ENCODE peak calls at places on chromosomes 16 and 17, in ten cellular contexts. One of them, this sample, is unnamed.
A peak's percentile ranks its signal among the peaks of the same experiment; 100 is the strongest.

GRCh38 chr17:48013876-48014602 is 23.6 kb downstream of the COPZ2 start:
- DNase-seq in nephron progenitor cell: no peak
- DNase-seq in adrenal gland: no peak
- DNase-seq in BE2C: no peak
- DNase-seq in AG04450: no peak
- DNase-seq in bronchial epithelial cell: no peak
- DNase-seq in HFFc6: no peak
- DNase-seq in ascending aorta: no peak
- DNase-seq in uterus: no peak
- DNase-seq in tibial nerve: no peak
- DNase-seq in this sample: no peak

GRCh38 chr17:74431568-74432483 is at the start of gene GPRC5C:
- DNase-seq in nephron progenitor cell: peak; percentile 77
- DNase-seq in adrenal gland: peak; percentile 72
- DNase-seq in BE2C: peak; percentile 29
- DNase-seq in AG04450: no peak
- DNase-seq in bronchial epithelial cell: peak; percentile 83
- DNase-seq in HFFc6: no peak
- DNase-seq in ascending aorta: no peak
- DNase-seq in uterus: peak; percentile 79
- DNase-seq in tibial nerve: peak; percentile 55
- DNase-seq in this sample: no peak

GRCh38 chr17:1762233-1762905 is 509 bp downstream of the SERPINF1 start:
- DNase-seq in nephron progenitor cell: no peak
- DNase-seq in adrenal gland: no peak
- DNase-seq in BE2C: peak; percentile 38
- DNase-seq in AG04450: peak; percentile 16
- DNase-seq in bronchial epithelial cell: no peak
- DNase-seq in HFFc6: no peak
- DNase-seq in ascending aorta: no peak
- DNase-seq in uterus: peak; percentile 55
- DNase-seq in tibial nerve: peak; percentile 41
- DNase-seq in this sample: no peak

GRCh38 chr17:40648326-40648968 is 829 bp upstream of the SMARCE1 start:
- DNase-seq in nephron progenitor cell: no peak
- DNase-seq in adrenal gland: no peak
- DNase-seq in BE2C: no peak
- DNase-seq in AG04450: no peak
- DNase-seq in bronchial epithelial cell: peak; percentile 50
- DNase-seq in HFFc6: peak; percentile 7
- DNase-seq in ascending aorta: no peak
- DNase-seq in uterus: no peak
- DNase-seq in tibial nerve: no peak
- DNase-seq in this sample: no peak

GRCh38 chr16:3004781-3005284 is 7.9 kb upstream of the CLDN9 start:
- DNase-seq in nephron progenitor cell: peak; percentile 35
- DNase-seq in adrenal gland: no peak
- DNase-seq in BE2C: no peak
- DNase-seq in AG04450: no peak
- DNase-seq in bronchial epithelial cell: no peak
- DNase-seq in HFFc6: no peak
- DNase-seq in ascending aorta: no peak
- DNase-seq in uterus: no peak
- DNase-seq in tibial nerve: no peak
- DNase-seq in this sample: no peak

GRCh38 chr17:33277436-33278100 is 15.5 kb downstream of the ASIC2 start:
- DNase-seq in nephron progenitor cell: peak; percentile 40
- DNase-seq in adrenal gland: peak; percentile 86
- DNase-seq in BE2C: no peak
- DNase-seq in AG04450: no peak
- DNase-seq in bronchial epithelial cell: no peak
- DNase-seq in HFFc6: no peak
- DNase-seq in ascending aorta: no peak
- DNase-seq in uterus: no peak
- DNase-seq in tibial nerve: no peak
- DNase-seq in this sample: no peak

GRCh38 chr17:50051606-50052005 is 4.3 kb upstream of the ITGA3 start:
- DNase-seq in nephron progenitor cell: no peak
- DNase-seq in adrenal gland: no peak
- DNase-seq in BE2C: no peak
- DNase-seq in AG04450: no peak
- DNase-seq in bronchial epithelial cell: peak; percentile 47
- DNase-seq in HFFc6: no peak
- DNase-seq in ascending aorta: no peak
- DNase-seq in uterus: no peak
- DNase-seq in tibial nerve: no peak
- DNase-seq in this sample: no peak

GRCh38 chr17:6489016-6489550 is 44.8 kb downstream of the PIMREG start:
- DNase-seq in nephron progenitor cell: no peak
- DNase-seq in adrenal gland: no peak
- DNase-seq in BE2C: no peak
- DNase-seq in AG04450: no peak
- DNase-seq in bronchial epithelial cell: no peak
- DNase-seq in HFFc6: no peak
- DNase-seq in ascending aorta: no peak
- DNase-seq in uterus: no peak
- DNase-seq in tibial nerve: no peak
- DNase-seq in this sample: no peak

GRCh38 chr16:81137012-81137335 is 40.8 kb upstream of the GCSH start:
- DNase-seq in nephron progenitor cell: peak; percentile 29
- DNase-seq in adrenal gland: no peak
- DNase-seq in BE2C: no peak
- DNase-seq in AG04450: no peak
- DNase-seq in bronchial epithelial cell: no peak
- DNase-seq in HFFc6: peak; percentile 56
- DNase-seq in ascending aorta: no peak
- DNase-seq in uterus: no peak
- DNase-seq in tibial nerve: peak; percentile 19
- DNase-seq in this sample: no peak

GRCh38 chr17:77959216-77959925 is 868 bp downstream of the TNRC6C start:
- DNase-seq in nephron progenitor cell: peak; percentile 34
- DNase-seq in adrenal gland: peak; percentile 35
- DNase-seq in BE2C: peak; percentile 35
- DNase-seq in AG04450: no peak
- DNase-seq in bronchial epithelial cell: peak; percentile 20
- DNase-seq in HFFc6: no peak
- DNase-seq in ascending aorta: no peak
- DNase-seq in uterus: peak; percentile 22
- DNase-seq in tibial nerve: no peak
- DNase-seq in this sample: no peak

GRCh38 chr17:77958716-77959215 is 263 bp downstream of the TNRC6C start:
- DNase-seq in nephron progenitor cell: no peak
- DNase-seq in adrenal gland: no peak
- DNase-seq in BE2C: no peak
- DNase-seq in AG04450: no peak
- DNase-seq in bronchial epithelial cell: no peak
- DNase-seq in HFFc6: no peak
- DNase-seq in ascending aorta: no peak
- DNase-seq in uterus: no peak
- DNase-seq in tibial nerve: no peak
- DNase-seq in this sample: no peak

GRCh38 chr17:77957215-77957868 is 1.2 kb upstream of the TNRC6C start:
- DNase-seq in nephron progenitor cell: no peak
- DNase-seq in adrenal gland: peak; percentile 31
- DNase-seq in BE2C: no peak
- DNase-seq in AG04450: no peak
- DNase-seq in bronchial epithelial cell: no peak
- DNase-seq in HFFc6: no peak
- DNase-seq in ascending aorta: no peak
- DNase-seq in uterus: no peak
- DNase-seq in tibial nerve: no peak
- DNase-seq in this sample: peak; percentile 38

GRCh38 chr17:77959926-77960521 is 1.5 kb downstream of the TNRC6C start:
- DNase-seq in nephron progenitor cell: no peak
- DNase-seq in adrenal gland: no peak
- DNase-seq in BE2C: no peak
- DNase-seq in AG04450: no peak
- DNase-seq in bronchial epithelial cell: no peak
- DNase-seq in HFFc6: no peak
- DNase-seq in ascending aorta: no peak
- DNase-seq in uterus: no peak
- DNase-seq in tibial nerve: no peak
- DNase-seq in this sample: no peak

DNA sequence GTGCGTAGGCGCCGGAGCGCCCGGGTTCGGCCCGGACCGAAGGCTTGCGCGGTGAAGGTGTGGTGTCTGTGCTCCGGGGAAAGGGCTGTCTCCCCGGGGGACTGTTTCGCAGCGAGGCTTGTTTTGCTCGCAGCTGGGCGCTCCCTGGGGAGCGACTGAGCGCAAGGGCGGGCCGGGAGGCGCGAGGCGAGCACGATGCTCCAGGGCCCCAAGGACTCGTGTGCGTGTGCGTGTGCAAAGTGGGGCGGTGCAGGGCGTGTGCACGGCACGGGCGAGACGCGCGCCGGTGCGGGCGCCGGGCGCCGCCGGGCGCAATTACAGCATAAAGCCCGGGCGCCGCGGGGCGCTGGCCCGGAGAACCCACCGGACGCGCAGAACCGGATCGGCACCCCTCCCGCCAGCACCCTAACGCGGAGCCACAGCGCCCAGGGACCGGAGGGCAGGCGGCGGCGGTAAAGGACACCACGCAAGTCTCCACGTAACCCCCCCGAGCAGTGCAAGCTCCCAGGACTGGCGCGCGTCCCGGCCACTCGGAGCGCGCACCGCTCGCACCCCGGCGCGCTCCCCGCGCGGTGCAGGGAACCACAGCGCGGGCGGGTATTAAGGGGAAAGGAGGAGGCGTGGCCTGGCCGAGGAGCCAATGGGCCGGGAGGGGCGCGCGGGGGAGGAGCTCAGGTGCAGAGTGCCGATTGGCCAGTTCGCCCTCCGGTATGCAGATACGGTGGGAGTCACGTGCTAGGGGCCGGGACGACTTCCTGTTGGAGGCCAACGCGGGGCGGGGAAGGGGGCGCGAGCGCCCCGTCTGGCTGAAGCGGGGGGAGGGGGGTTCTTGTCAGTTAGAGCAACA is at the start of gene TNRC6C:
- DNase-seq in nephron progenitor cell: peak; percentile 99
- DNase-seq in adrenal gland: peak; percentile 100
- DNase-seq in BE2C: peak; percentile 100
- DNase-seq in AG04450: peak; percentile 97
- DNase-seq in bronchial epithelial cell: peak; percentile 89
- DNase-seq in HFFc6: peak; percentile 98
- DNase-seq in ascending aorta: peak; percentile 99
- DNase-seq in uterus: peak; percentile 99
- DNase-seq in tibial nerve: peak; percentile 100
- DNase-seq in this sample: peak; percentile 100
- TF ChIP-seq CTCF in nephron progenitor cell: no peak
- TF ChIP-seq CTCF in adrenal gland: peak; percentile 24
- TF ChIP-seq CTCF in BE2C: no peak
- TF ChIP-seq CTCF in AG04450: no peak
- TF ChIP-seq CTCF in bronchial epithelial cell: no peak
- TF ChIP-seq CTCF in HFFc6: peak; percentile 6
- TF ChIP-seq CTCF in ascending aorta: no peak
- TF ChIP-seq CTCF in uterus: peak; percentile 18
- TF ChIP-seq CTCF in tibial nerve: peak; percentile 69
- TF ChIP-seq CTCF in this sample: no peak

GRCh38 chr16:74094514-74094913 is 202.1 kb upstream of the PSMD7 start:
- DNase-seq in nephron progenitor cell: no peak
- DNase-seq in adrenal gland: no peak
- DNase-seq in BE2C: no peak
- DNase-seq in AG04450: no peak
- DNase-seq in bronchial epithelial cell: no peak
- DNase-seq in HFFc6: no peak
- DNase-seq in ascending aorta: no peak
- DNase-seq in uterus: no peak
- DNase-seq in tibial nerve: no peak
- DNase-seq in this sample: no peak
- TF ChIP-seq CTCF in nephron progenitor cell: no peak
- TF ChIP-seq CTCF in adrenal gland: no peak
- TF ChIP-seq CTCF in BE2C: no peak
- TF ChIP-seq CTCF in AG04450: no peak
- TF ChIP-seq CTCF in bronchial epithelial cell: no peak
- TF ChIP-seq CTCF in HFFc6: no peak
- TF ChIP-seq CTCF in ascending aorta: no peak
- TF ChIP-seq CTCF in uterus: no peak
- TF ChIP-seq CTCF in tibial nerve: no peak
- TF ChIP-seq CTCF in this sample: no peak

GRCh38 chr17:81911277-81911961 is at the start of gene PCYT2:
- DNase-seq in nephron progenitor cell: peak; percentile 90
- DNase-seq in adrenal gland: peak; percentile 92
- DNase-seq in BE2C: peak; percentile 94
- DNase-seq in AG04450: peak; percentile 42
- DNase-seq in bronchial epithelial cell: peak; percentile 67
- DNase-seq in HFFc6: peak; percentile 72
- DNase-seq in ascending aorta: peak; percentile 47
- DNase-seq in uterus: peak; percentile 89
- DNase-seq in tibial nerve: peak; percentile 81
- DNase-seq in this sample: peak; percentile 96
- TF ChIP-seq CTCF in nephron progenitor cell: no peak
- TF ChIP-seq CTCF in adrenal gland: no peak
- TF ChIP-seq CTCF in BE2C: no peak
- TF ChIP-seq CTCF in AG04450: no peak
- TF ChIP-seq CTCF in bronchial epithelial cell: peak; percentile 5
- TF ChIP-seq CTCF in HFFc6: peak; percentile 44
- TF ChIP-seq CTCF in ascending aorta: no peak
- TF ChIP-seq CTCF in uterus: no peak
- TF ChIP-seq CTCF in tibial nerve: no peak
- TF ChIP-seq CTCF in this sample: no peak

GRCh38 chr17:45451131-45451530 is 18.5 kb upstream of the ARHGAP27 start:
- DNase-seq in nephron progenitor cell: no peak
- DNase-seq in adrenal gland: no peak
- DNase-seq in BE2C: peak; percentile 46
- DNase-seq in AG04450: no peak
- DNase-seq in bronchial epithelial cell: no peak
- DNase-seq in HFFc6: no peak
- DNase-seq in ascending aorta: no peak
- DNase-seq in uterus: no peak
- DNase-seq in tibial nerve: no peak
- DNase-seq in this sample: no peak
- TF ChIP-seq CTCF in nephron progenitor cell: no peak
- TF ChIP-seq CTCF in adrenal gland: no peak
- TF ChIP-seq CTCF in BE2C: peak; percentile 35
- TF ChIP-seq CTCF in AG04450: peak; percentile 8
- TF ChIP-seq CTCF in bronchial epithelial cell: no peak
- TF ChIP-seq CTCF in HFFc6: peak; percentile 33
- TF ChIP-seq CTCF in ascending aorta: no peak
- TF ChIP-seq CTCF in uterus: no peak
- TF ChIP-seq CTCF in tibial nerve: no peak
- TF ChIP-seq CTCF in this sample: no peak